ENCODE peak calls at places on chromosomes 13 and 19, in seven cellular contexts. P, C, W, M, B, L and U are unnamed samples.
A peak's percentile ranks its signal among the peaks of the same experiment; 100 is the strongest.

GRCh38 chr19:45817010-45817724 is 2.1 kb upstream of the RSPH6A start:
- DNase-seq in L (peak; percentile 96), P (peak; percentile 90), B (peak; percentile 93), M (peak; percentile 96), C (peak; percentile 90), W (peak; percentile 95), U (peak; percentile 97)

GRCh38 chr19:30373593-30373992 is 1.4 kb downstream of the ZNF536 start:
- DNase-seq in C (no peak), B (no peak), L (no peak), P (no peak), M (no peak), W (no peak), U (no peak)

GRCh38 chr19:36041831-36042230 is 9.2 kb upstream of the CLIP3 start:
- DNase-seq in M (no peak), L (no peak), P (peak; percentile 96), W (no peak), B (no peak), C (no peak), U (peak; percentile 15)

GRCh38 chr13:98466634-98467236 is 110.2 kb downstream of the STK24 start:
- DNase-seq in W (no peak), M (peak; percentile 59), C (no peak), L (no peak), P (peak; percentile 45), B (no peak), U (no peak)

GRCh38 chr13:80618777-80619176 is 277.9 kb upstream of the SPRY2 start:
- DNase-seq in M (no peak), W (no peak), B (no peak), P (no peak), L (peak; percentile 68), C (no peak), U (no peak)

GRCh38 chr13:93226623-93227279 is at the start of gene GPC6:
- DNase-seq in P (peak; percentile 94), M (peak; percentile 18), B (no peak), C (no peak), L (peak; percentile 80), W (no peak), U (no peak)

GRCh38 chr13:99982021-99982740 is 597 bp downstream of the ZIC2 start:
- DNase-seq in C (no peak), B (no peak), P (no peak), M (no peak), L (peak; percentile 62), W (no peak), U (no peak)

GRCh38 chr19:7618366-7618765 is 11.0 kb downstream of the XAB2 start:
- DNase-seq in M (no peak), L (no peak), P (no peak), C (no peak), W (no peak), B (no peak), U (no peak)

GRCh38 chr13:49464621-49465325 is 20.7 kb downstream of the SETDB2 start:
- DNase-seq in W (no peak), B (no peak), P (no peak), M (no peak), C (no peak), L (no peak), U (no peak)

GRCh38 chr13:99150575-99151370 is 49.9 kb upstream of the UBAC2 start:
- DNase-seq in M (no peak), C (no peak), B (no peak), L (no peak), P (peak; percentile 87), W (no peak), U (no peak)

GRCh38 chr13:41107104-41107571 is 25.5 kb downstream of the KBTBD6 start:
- DNase-seq in L (no peak), W (no peak), C (no peak), B (no peak), P (no peak), M (no peak), U (no peak)

GRCh38 chr19:55258476-55258827 is 365 bp downstream of the PPP6R1 start:
- DNase-seq in W (no peak), M (no peak), C (no peak), P (no peak), L (peak; percentile 71), B (no peak), U (no peak)

GRCh38 chr19:46840157-46840942 is 10.3 kb downstream of the AP2S1 start:
- DNase-seq in C (no peak), L (no peak), W (no peak), B (peak; percentile 65), M (peak; percentile 51), P (peak; percentile 66), U (no peak)

GRCh38 chr19:40596608-40597328 is 4.4 kb upstream of the LTBP4 start:
- DNase-seq in B (no peak), L (peak; percentile 86), W (peak; percentile 68), P (no peak), C (peak; percentile 66), M (peak; percentile 56), U (no peak)

GRCh38 chr19:43439183-43440063 is 24.7 kb downstream of the TEX101 start:
- DNase-seq in B (peak; percentile 80), C (no peak), P (peak; percentile 91), W (no peak), M (no peak), L (no peak), U (no peak)

GRCh38 chr19:33998302-33998701 is 174.0 kb upstream of the LSM14A start:
- DNase-seq in C (no peak), W (no peak), M (no peak), L (no peak), B (no peak), P (no peak), U (no peak)

GRCh38 chr13:90806905-90807304 is 540.6 kb upstream of the MIR17HG start:
- DNase-seq in W (no peak), B (no peak), L (no peak), M (no peak), P (no peak), C (no peak), U (no peak)

GRCh38 chr19:16895467-16896097 is 6.8 kb downstream of the F2RL3 start:
- DNase-seq in L (no peak), B (no peak), W (no peak), P (peak; percentile 12), C (no peak), M (no peak), U (no peak)

DNA sequence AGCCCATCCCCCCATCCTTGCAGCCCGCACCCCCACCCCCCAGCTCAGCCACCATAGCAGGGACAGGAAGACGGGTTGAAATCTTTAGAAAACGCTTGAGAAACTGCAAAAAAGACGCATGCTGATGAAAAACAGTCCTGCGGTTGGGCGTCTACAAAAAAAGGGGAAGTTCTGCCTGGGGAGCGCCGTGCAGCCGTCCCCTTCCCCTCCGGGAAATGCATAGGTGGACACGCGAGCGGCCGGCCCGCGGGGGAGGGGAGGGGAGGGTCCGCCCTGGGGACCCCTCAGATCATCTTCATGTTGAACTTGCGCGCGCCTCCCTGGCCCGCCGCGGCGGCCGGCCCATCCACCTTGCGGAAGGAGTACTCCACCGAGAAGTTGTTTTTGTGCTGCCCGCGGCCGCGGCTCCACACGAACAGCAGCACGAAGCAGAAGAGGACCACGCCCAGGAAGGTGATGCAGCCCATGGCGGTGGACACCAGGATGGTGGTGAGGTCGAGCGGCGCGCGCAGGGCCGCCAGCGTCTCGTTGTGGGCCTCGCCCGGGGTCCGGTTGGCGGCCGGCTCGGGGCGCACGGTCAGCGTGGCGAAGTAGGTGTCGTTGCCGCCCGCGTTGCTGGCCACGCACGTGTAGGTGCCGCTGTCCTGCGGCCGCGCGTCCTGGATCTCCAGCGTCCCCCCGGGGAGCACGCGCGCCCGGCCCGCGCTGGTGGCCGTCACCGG is 7.9 kb upstream of the PEAK3 start:
- DNase-seq in M (peak; percentile 53), L (no peak), B (peak; percentile 69), W (peak; percentile 73), P (no peak), C (no peak), U (peak; percentile 95)
- H3K4me3 ChIP-seq in M (no peak overlapping the region), L (peak overlapping the region; percentile 58), B (peak overlapping the region; percentile 37), W (peak overlapping the region; percentile 27), P (peak overlapping the region; percentile 31), C (peak overlapping the region; percentile 36), U (peak overlapping the region; percentile 92)

GRCh38 chr13:112977525-112977924 is 8.5 kb downstream of the MCF2L start:
- DNase-seq in M (no peak), W (no peak), C (no peak), B (no peak), L (no peak), P (no peak), U (no peak)
- H3K4me3 ChIP-seq in M (no peak overlapping the region), W (no peak overlapping the region), C (no peak overlapping the region), B (no peak overlapping the region), L (no peak overlapping the region), P (no peak overlapping the region), U (no peak overlapping the region)

GRCh38 chr13:33015791-33016323 is 366 bp upstream of the KL start:
- DNase-seq in W (no peak), B (no peak), C (no peak), M (peak; percentile 47), P (no peak), L (no peak), U (no peak)
- H3K4me3 ChIP-seq in W (peak overlapping the region; percentile 13), B (no peak overlapping the region), C (peak overlapping the region; percentile 51), M (peak overlapping the region; percentile 18), P (no peak overlapping the region), L (peak overlapping the region; percentile 75), U (peak overlapping the region; percentile 27)

GRCh38 chr13:61415749-61416148 is at the start of gene PCDH20:
- DNase-seq in B (no peak), W (no peak), L (no peak), P (no peak), M (no peak), C (no peak), U (no peak)

GRCh38 chr13:61413572-61413971 is 2.1 kb downstream of the PCDH20 start:
- DNase-seq in M (no peak), C (no peak), B (no peak), W (no peak), P (no peak), L (no peak), U (no peak)

GRCh38 chr13:61417171-61417570 is 1.5 kb upstream of the PCDH20 start:
- DNase-seq in W (no peak), L (no peak), C (no peak), M (no peak), P (no peak), B (no peak), U (no peak)

GRCh38 chr13:61414136-61414535 is 1.5 kb downstream of the PCDH20 start:
- DNase-seq in M (no peak), P (no peak), W (no peak), L (no peak), C (no peak), B (no peak), U (no peak)

DNA sequence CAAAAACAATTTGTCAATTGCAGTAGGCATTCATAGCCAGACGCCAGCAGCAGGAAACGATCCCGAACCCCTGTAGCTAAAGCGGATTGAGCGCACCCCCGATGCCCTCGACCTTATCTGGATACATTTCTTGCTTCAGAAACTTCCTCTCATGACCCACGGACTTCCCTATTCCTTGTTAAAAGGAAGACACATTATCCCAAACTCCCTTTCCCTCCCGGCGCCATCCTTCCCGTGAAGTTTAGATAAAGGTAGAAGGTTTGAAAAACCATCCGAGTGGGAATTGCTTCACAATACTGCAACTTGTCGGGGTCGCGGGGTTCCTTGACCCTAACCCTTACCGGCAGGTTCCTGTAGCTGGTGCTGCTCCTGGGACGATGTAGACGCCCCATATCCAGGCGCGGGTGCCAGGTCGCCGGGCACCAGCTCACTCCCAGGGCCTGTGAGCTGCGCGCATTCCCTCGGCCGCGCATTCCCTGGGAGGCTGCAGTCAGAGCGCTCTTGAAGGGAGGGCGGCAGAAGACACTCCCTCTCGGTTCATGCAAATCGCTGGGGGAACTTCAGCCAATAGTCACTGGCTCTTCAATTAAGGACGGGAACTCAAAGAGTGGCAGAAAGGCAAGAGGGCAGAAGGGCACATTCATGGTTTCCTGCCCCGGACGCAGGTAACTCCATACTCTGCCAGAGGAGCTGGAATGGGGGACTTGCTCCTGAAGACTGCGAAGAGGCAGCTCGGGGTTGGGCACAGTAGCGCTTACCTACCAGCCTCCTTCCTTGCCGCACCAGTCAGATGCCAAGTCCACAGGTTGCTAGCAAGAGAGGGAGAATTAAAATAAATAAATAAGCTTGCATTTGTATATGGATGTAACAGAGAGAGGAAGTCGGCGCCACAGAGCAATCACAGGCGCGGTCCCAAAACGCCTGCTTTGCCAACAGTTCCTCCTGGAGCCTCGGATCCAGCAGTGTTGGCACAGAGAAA is 674 bp downstream of the PCDH20 start:
- DNase-seq in W (peak; percentile 66), L (peak; percentile 76), M (peak; percentile 71), C (no peak), P (no peak), B (no peak), U (no peak)
- H3K4me3 ChIP-seq in W (peak overlapping the region; percentile 25), L (peak overlapping the region; percentile 65), M (peak overlapping the region; percentile 23), C (peak overlapping the region; percentile 58), P (no peak overlapping the region), B (no peak overlapping the region), U (no peak overlapping the region)